ENCODE peak calls at places on chromosome 6, in six cellular contexts. H is fibroblast of pulmonary artery, N is choroid plexus epithelial cell, V is astrocyte of the cerebellum, O is OCI-LY7, A is testis. G is an unnamed sample.

GRCh38 chr6:2899596-2899995 is 3.5 kb downstream of the SERPINB9 start:
- DNase-seq in N (no peak), A (no peak), V (no peak), O (no peak), H (no peak), G (no peak)

GRCh38 chr6:6790891-6791290 is 202.4 kb downstream of the LY86 start:
- DNase-seq in A (no peak), V (no peak), O (no peak), N (no peak), H (no peak), G (peak)

GRCh38 chr6:39843305-39844020 is 51.3 kb downstream of the DAAM2 start:
- DNase-seq in A (no peak), O (no peak), H (peak), N (no peak), V (no peak), G (no peak)

GRCh38 chr6:53294095-53294494 is 54.7 kb downstream of the ELOVL5 start:
- DNase-seq in N (peak), H (peak), O (peak), A (no peak), V (no peak), G (no peak)

GRCh38 chr6:99427988-99428387 is 2.9 kb upstream of the PNISR start:
- DNase-seq in H (no peak), V (no peak), N (no peak), A (no peak), O (no peak), G (no peak)

GRCh38 chr6:75449625-75450206 is 43.9 kb downstream of the FILIP1 start:
- DNase-seq in O (no peak), V (no peak), H (peak), A (no peak), N (peak), G (peak)

GRCh38 chr6:136956590-136957573 is 34.8 kb downstream of the SLC35D3 start:
- DNase-seq in V (peak), A (no peak), N (no peak), O (peak), H (no peak), G (no peak)

GRCh38 chr6:100372326-100372725 is 92.4 kb downstream of the SIM1 start:
- DNase-seq in O (no peak), A (no peak), H (no peak), V (no peak), N (no peak), G (no peak)

GRCh38 chr6:26578279-26578678 is 18.5 kb upstream of the ABT1 start:
- DNase-seq in O (no peak), V (no peak), H (no peak), A (no peak), N (no peak), G (no peak)

GRCh38 chr6:151059612-151060095 is 180.1 kb upstream of the AKAP12 start:
- DNase-seq in V (no peak), O (no peak), H (peak), N (peak), A (peak), G (no peak)

GRCh38 chr6:149545258-149545753 is 537 bp downstream of the PPIL4 start:
- DNase-seq in V (peak), H (peak), A (peak), O (peak), N (peak), G (peak)

GRCh38 chr6:38404355-38404754 is 235.4 kb downstream of the BTBD9 start:
- DNase-seq in H (peak), N (peak), V (no peak), O (peak), A (no peak), G (peak)

GRCh38 chr6:168662301-168662936 is 221.4 kb downstream of the SMOC2 start:
- DNase-seq in H (no peak), N (no peak), A (no peak), O (no peak), V (no peak), G (no peak)

GRCh38 chr6:11324453-11325023 is 92.1 kb upstream of the NEDD9 start:
- DNase-seq in N (peak), V (no peak), H (no peak), A (no peak), O (no peak), G (no peak)

GRCh38 chr6:17269840-17270239 is 11.3 kb upstream of the RBM24 start:
- DNase-seq in O (no peak), A (no peak), H (peak), N (no peak), V (no peak), G (no peak)

GRCh38 chr6:24666097-24666615 is 543 bp downstream of the TDP2 start:
- DNase-seq in A (peak), V (peak), O (peak), H (peak), N (peak), G (peak)

GRCh38 chr6:107115695-107116327 is 496 bp upstream of the BEND3 start:
- DNase-seq in O (no peak), V (no peak), N (peak), A (peak), H (no peak), G (peak)

GRCh38 chr6:32154514-32155161 is 697 bp downstream of the PPT2 start:
- DNase-seq in V (peak), H (peak), A (peak), N (peak), O (peak), G (peak)

GRCh38 chr6:21845018-21845417 is 251.5 kb downstream of the SOX4 start:
- DNase-seq in N (no peak), H (peak), V (no peak), A (no peak), O (no peak), G (no peak)

GRCh38 chr6:53659458-53659857 is 6.1 kb downstream of the KLHL31 start:
- DNase-seq in V (no peak), H (no peak), O (no peak), A (no peak), N (no peak), G (peak)

GRCh38 chr6:125512621-125513020 is 210.9 kb upstream of the HDDC2 start:
- DNase-seq in N (peak), A (no peak), O (peak), V (no peak), H (peak), G (peak)

GRCh38 chr6:74504941-74505340 is 700.9 kb downstream of the COL12A1 start:
- DNase-seq in V (no peak), N (no peak), O (no peak), H (no peak), A (no peak), G (no peak)

GRCh38 chr6:33206864-33207568 is 1.3 kb upstream of the RING1 start:
- DNase-seq in N (no peak), O (no peak), V (no peak), H (peak), A (no peak), G (peak)

GRCh38 chr6:168147205-168147738 is 68.3 kb upstream of the FRMD1 start:
- DNase-seq in N (no peak), A (no peak), H (no peak), V (no peak), O (no peak), G (no peak)

GRCh38 chr6:14791525-14791924 is 454.3 kb upstream of the JARID2 start:
- DNase-seq in H (no peak), V (no peak), N (peak), O (no peak), A (no peak), G (peak)

GRCh38 chr6:44071670-44072451 is 55.4 kb downstream of the MRPL14 start:
- DNase-seq in N (peak), A (no peak), H (peak), V (peak), O (no peak), G (peak)

GRCh38 chr6:44054635-44055559 is 72.4 kb downstream of the MRPL14 start:
- DNase-seq in A (no peak), V (no peak), N (no peak), H (no peak), O (no peak), G (peak)

DNA sequence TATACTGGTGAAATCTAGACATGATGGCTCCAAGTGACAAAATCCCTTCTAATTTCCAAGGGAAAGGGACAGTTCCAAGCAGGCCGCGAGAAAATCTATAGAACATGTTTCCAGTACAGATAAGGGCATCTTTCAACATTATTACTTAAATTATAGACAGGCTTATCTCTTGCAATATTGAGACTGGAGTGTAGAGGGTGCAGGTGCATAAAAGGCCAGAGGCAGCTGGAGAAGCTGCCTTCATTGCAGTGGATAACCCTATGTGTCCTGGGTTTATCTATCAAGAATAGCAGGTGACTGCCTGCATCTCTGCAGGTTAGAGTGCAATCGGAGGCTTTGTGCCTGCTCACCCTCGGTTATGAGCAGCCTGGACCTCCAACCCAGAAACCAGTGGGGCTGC is 28.7 kb upstream of the ECI2 start:
- DNase-seq in N (no peak), O (no peak), H (no peak), A (no peak), V (no peak), G (no peak)
- TF ChIP-seq CTCF in N (peak), O (no peak), H (no peak), A (no peak), V (no peak), G (no peak)

GRCh38 chr6:146587448-146587847 is 11.3 kb upstream of the ADGB start:
- DNase-seq in A (no peak), V (no peak), O (no peak), H (no peak), N (no peak), G (no peak)

GRCh38 chr6:146578054-146578453 is 20.7 kb upstream of the ADGB start:
- DNase-seq in A (no peak), N (no peak), H (no peak), O (no peak), V (no peak), G (peak)

GRCh38 chr6:146582857-146583256 is 15.9 kb upstream of the ADGB start:
- DNase-seq in V (peak), A (peak), H (peak), N (peak), O (no peak), G (peak)
- H3K4me3 ChIP-seq in V (no peak), A (no peak), H (no peak), N (no peak), O (no peak), G (no peak)

GRCh38 chr6:158706369-158706982 is 56.6 kb downstream of the SYTL3 start:
- DNase-seq in O (peak), H (peak), A (peak), N (peak), V (no peak), G (peak)

GRCh38 chr6:158708239-158708638 is 58.4 kb downstream of the SYTL3 start:
- DNase-seq in A (peak), H (peak), O (no peak), V (peak), N (peak), G (no peak)

GRCh38 chr6:158709809-158710208 is 60.0 kb downstream of the SYTL3 start:
- DNase-seq in A (no peak), V (no peak), H (no peak), O (no peak), N (no peak), G (no peak)

GRCh38 chr6:158707120-158707519 is 57.3 kb downstream of the SYTL3 start:
- DNase-seq in V (no peak), H (peak), A (peak), O (no peak), N (peak), G (peak)

DNA sequence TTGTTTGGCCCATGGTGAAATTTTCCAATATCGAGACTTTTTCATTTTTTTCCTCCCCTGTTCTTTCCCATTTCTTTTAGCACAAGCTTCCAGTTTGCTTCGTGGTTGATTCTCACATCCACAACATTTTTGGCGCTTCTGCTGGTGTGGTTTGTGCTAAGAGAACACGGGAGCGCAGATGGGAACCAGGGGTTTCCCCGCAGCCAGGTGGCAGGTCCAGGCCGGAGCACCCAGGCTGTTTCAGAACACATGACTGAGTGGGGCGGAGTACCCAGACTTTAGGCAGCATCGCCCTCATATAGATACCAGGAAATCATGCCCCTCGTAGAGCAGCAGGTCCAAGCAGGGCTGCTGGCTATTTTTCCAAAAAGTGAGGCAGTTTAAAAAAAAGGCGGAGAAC is 58.0 kb downstream of the SYTL3 start:
- DNase-seq in V (peak), H (peak), A (peak), O (peak), N (peak), G (peak)
- TF ChIP-seq CTCF in V (no peak), H (no peak), A (no peak), O (peak), N (no peak), G (no peak)

GRCh38 chr6:158835616-158836221 is 16.6 kb upstream of the EZR start:
- DNase-seq in N (no peak), H (peak), A (no peak), O (no peak), V (no peak), G (no peak)
- H3K4me3 ChIP-seq in N (no peak), H (peak), A (no peak), O (no peak), V (no peak), G (no peak)

GRCh38 chr6:116115781-116116180 is 10.2 kb downstream of the COL10A1 start:
- DNase-seq in N (peak), A (no peak), H (peak), V (no peak), O (no peak), G (no peak)
- TF ChIP-seq CTCF in N (peak), A (no peak), H (peak), V (no peak), O (peak), G (peak)

DNA sequence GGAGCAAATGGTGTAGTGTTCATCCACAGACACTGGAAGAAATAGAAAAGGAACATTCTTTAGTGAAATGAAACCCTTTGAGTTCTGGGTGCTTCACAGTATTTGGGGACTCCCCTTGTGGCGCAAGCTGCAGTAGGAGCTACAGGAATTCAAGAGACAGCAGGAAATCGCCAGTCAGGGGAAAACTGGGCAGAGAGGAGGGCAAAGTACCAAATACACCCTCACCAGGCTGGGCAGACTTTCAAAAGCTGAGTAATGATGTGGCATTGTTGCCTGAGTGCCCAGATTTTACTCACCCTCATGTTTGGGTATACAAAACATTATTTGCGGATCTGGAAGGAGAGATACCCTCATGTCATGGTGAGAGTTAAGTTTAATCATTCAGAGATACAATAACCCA is 97.9 kb downstream of the SOD2 start:
- DNase-seq in V (peak), N (peak), H (peak), O (no peak), A (no peak), G (peak)
- H3K4me3 ChIP-seq in V (no peak), N (no peak), H (no peak), O (no peak), A (no peak), G (no peak)